ENCODE peak calls at places on chromosomes 4 and X, in four cellular contexts. B is HepG2, N is HCT116, E is K562. P is an unnamed sample.

GRCh38 chr4:153785830-153786721 is 2.8 kb downstream of the SFRP2 start:
- DNase-seq in B (peak; percentile 3), E (no peak), N (peak; percentile 26), P (peak; percentile 10)

GRCh38 chrX:66162331-66162822 is 1.7 kb upstream of the HEPH start:
- DNase-seq in B (no peak), N (no peak), E (peak; percentile 77), P (no peak)

GRCh38 chr4:17664755-17665154 is 50.3 kb downstream of the MED28 start:
- DNase-seq in B (no peak), N (no peak), E (no peak), P (no peak)

GRCh38 chr4:88286897-88287296 is 2.5 kb upstream of the PPM1K start:
- DNase-seq in N (no peak), B (no peak), E (no peak), P (no peak)

GRCh38 chr4:150682126-150682525 is 100.2 kb downstream of the MAB21L2 start:
- DNase-seq in B (no peak), N (no peak), E (no peak), P (no peak)

GRCh38 chr4:3521621-3522325 is 10.4 kb downstream of the LRPAP1 start:
- DNase-seq in B (no peak), N (no peak), E (no peak), P (no peak)

GRCh38 chr4:156824451-156825060 is 147.0 kb downstream of the PDGFC start:
- DNase-seq in B (no peak), N (no peak), E (no peak), P (no peak)

GRCh38 chr4:27716693-27717505 is 856.3 kb downstream of the STIM2 start:
- DNase-seq in N (no peak), B (no peak), E (no peak), P (no peak)

GRCh38 chr4:123536225-123536624 is 139.6 kb downstream of the SPRY1 start:
- DNase-seq in E (no peak), B (no peak), N (no peak), P (no peak)

GRCh38 chr4:61938250-61938846 is 738.2 kb downstream of the ADGRL3 start:
- DNase-seq in E (no peak), B (no peak), N (no peak), P (no peak)

GRCh38 chr4:87657525-87657924 is 7.4 kb downstream of the DMP1 start:
- DNase-seq in B (no peak), N (peak; percentile 51), E (no peak), P (no peak)

GRCh38 chrX:103376979-103377324 is 614 bp downstream of the BEX3 start:
- DNase-seq in B (no peak), N (no peak), E (no peak), P (no peak)

GRCh38 chrX:123580871-123581270 is 152.0 kb downstream of the THOC2 start:
- DNase-seq in B (no peak), N (no peak), E (no peak), P (no peak)

GRCh38 chr4:622996-623913 is 2.1 kb upstream of the PDE6B start:
- DNase-seq in N (no peak), E (no peak), B (no peak), P (no peak)

GRCh38 chr4:77699731-77700210 is 94.2 kb downstream of the CXCL13 start:
- DNase-seq in B (peak; percentile 74), E (peak; percentile 13), N (no peak), P (no peak)

GRCh38 chr4:55083771-55084170 is 41.6 kb downstream of the KDR start:
- DNase-seq in N (no peak), B (no peak), E (no peak), P (no peak)

GRCh38 chr4:67896421-67897065 is 12.7 kb upstream of the TMPRSS11D start:
- DNase-seq in E (no peak), N (no peak), B (no peak), P (no peak)

GRCh38 chr4:140277576-140277975 is 95.9 kb upstream of the SCOC start:
- DNase-seq in N (no peak), E (no peak), B (no peak), P (no peak)

GRCh38 chr4:8035371-8035780 is 95.7 kb upstream of the AFAP1 start:
- DNase-seq in N (no peak), E (no peak), B (no peak), P (no peak)

GRCh38 chrX:107936434-107936730 is 45.8 kb downstream of the TEX13B start:
- DNase-seq in B (no peak), N (no peak), E (no peak), P (no peak)

GRCh38 chrX:107934262-107934661 is 47.9 kb downstream of the TEX13B start:
- DNase-seq in N (no peak), E (no peak), B (no peak), P (no peak)

GRCh38 chrX:107935664-107936433 is 46.3 kb downstream of the TEX13B start:
- DNase-seq in E (no peak), N (no peak), B (no peak), P (peak; percentile 8)

GRCh38 chrX:107935200-107935599 is 47.0 kb downstream of the TEX13B start:
- DNase-seq in N (no peak), B (no peak), E (no peak), P (peak; percentile 2)

GRCh38 chrX:107940095-107940494 is 42.1 kb downstream of the TEX13B start:
- DNase-seq in N (no peak), B (peak; percentile 16), E (no peak), P (no peak)
- TF ChIP-seq CTCF in N (no peak), B (no peak), E (no peak), P (no peak)

DNA sequence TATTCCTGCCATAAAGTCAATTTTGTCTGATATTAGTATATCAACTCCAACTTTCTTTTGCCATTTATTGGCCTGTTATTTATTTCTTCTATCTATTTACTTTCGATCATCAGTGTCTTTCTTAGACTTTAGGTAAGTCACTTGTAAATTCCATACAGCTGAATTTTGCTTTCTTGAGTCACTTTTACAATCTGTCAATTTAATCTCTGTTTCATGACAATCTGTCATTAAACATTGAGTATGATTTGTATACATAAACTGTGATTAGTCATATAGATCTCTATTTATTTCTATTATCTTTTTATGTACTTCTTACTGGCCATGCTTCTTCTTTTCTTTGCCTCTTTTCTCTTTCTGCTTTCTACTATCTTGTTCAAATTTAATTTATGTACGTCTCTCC is 160.1 kb downstream of the TMA16 start:
- DNase-seq in N (no peak), B (no peak), E (no peak), P (no peak)
- TF ChIP-seq TCF7L2 in N (no peak), B (no peak), E (no peak), P (no peak)

DNA sequence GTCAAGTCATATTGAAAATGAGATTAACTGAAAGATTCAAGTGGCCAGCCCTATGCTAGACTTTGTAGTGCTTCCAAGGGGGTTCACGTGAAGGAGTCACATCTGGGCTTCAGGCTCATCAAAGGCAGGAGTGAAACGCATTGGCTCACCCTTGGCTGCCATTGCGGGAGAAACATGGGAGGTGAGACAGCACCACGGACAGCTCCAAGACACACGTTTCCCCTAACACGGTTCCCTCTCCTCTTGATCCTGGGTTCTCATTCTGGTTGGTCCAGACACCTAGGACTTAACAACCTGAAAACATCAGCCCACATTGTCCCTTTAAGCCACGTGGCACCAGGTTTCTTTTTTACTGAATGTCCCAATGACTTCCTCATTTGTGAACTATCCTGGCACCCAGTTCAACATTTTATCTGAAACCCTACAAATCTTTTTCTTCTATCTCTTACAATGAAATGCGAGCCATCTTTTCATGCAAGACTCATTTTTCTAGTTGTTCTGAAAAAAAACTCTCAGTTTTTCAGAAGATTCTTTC is 279.0 kb upstream of the VCX3A start:
- DNase-seq in B (no peak), E (no peak), N (no peak), P (no peak)
- TF ChIP-seq REST in B (peak; percentile 89), E (no peak), N (no peak), P (peak; percentile 59)

DNA sequence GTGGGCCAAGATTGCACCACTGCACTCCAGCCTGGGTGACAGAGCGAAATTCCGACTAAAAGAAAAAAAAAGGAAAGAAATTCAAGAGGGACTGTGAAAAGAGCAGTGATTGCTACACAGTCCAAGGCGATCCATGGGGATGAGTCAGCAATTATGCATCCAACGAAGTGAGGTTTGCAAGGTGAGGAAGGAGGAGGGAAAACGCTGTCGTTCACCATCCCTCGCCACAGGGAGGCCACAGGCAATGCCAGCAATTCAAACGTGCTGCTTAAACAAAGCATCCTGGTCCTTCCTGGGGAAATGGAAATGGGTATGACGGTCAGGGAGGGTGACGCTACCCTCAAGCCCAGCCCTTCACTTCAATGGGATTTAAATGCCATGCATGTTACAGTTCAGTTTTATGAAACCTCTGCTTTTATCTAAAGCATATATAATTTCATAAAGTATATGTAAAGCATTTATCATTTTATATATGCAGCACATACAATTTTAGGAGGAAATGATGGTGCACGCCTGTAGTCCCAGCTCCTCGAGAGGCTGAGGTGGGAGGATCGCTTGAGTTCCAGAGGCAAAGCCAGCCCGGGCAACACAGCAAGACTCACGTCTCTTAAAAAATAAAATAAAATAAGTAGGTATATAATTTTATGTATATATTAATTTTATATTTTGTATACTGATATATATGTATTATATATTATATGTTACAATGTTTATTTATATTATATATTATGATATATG is 108.7 kb downstream of the DHRSX start:
- DNase-seq in E (no peak), N (peak; percentile 94), B (peak; percentile 92), P (no peak)
- TF ChIP-seq CTCF in E (no peak), N (no peak), B (peak; percentile 56), P (no peak)

P was measured in Panc1.